ENCODE peak calls at places on chromosomes 12 and 14, in four cellular contexts. J, R, E and I are unnamed samples.

GRCh38 chr14:63547798-63548335 is 4.7 kb upstream of the PPP2R5E start:
- DNase-seq in J (no peak), R (no peak), E (no peak), I (no peak)

GRCh38 chr12:121494093-121494787 is 86.6 kb downstream of the KDM2B start:
- DNase-seq in J (peak), R (peak), E (peak), I (no peak)

GRCh38 chr12:75690556-75690955 is 179.1 kb upstream of the KRR1 start:
- DNase-seq in J (no peak), R (no peak), E (no peak), I (no peak)

GRCh38 chr12:23854598-23854997 is 94.9 kb downstream of the SOX5 start:
- DNase-seq in J (no peak), R (no peak), E (no peak), I (no peak)

GRCh38 chr12:49980501-49981158 is 7.9 kb downstream of the AQP6 start:
- DNase-seq in J (no peak), R (no peak), E (no peak), I (no peak)

GRCh38 chr14:60575008-60575407 is 66.1 kb downstream of the SIX6 start:
- DNase-seq in J (no peak), R (no peak), E (no peak), I (no peak)

GRCh38 chr12:99529966-99530365 is 117.6 kb upstream of the GARIN6 start:
- DNase-seq in J (no peak), R (no peak), E (no peak), I (no peak)

GRCh38 chr14:51035611-51036192 is 59.2 kb downstream of the TRIM9 start:
- DNase-seq in J (no peak), R (no peak), E (no peak), I (no peak)

GRCh38 chr12:61780435-61780834 is 479.8 kb upstream of the USP15 start:
- DNase-seq in J (no peak), R (no peak), E (no peak), I (no peak)

GRCh38 chr12:26845057-26845666 is 12.2 kb upstream of the ITPR2 start:
- DNase-seq in J (peak), R (peak), E (peak), I (no peak)

GRCh38 chr12:130070017-130070653 is 92.1 kb upstream of the FZD10 start:
- DNase-seq in J (no peak), R (no peak), E (peak), I (no peak)

GRCh38 chr14:69131176-69131575 is 21.7 kb downstream of the DCAF5 start:
- DNase-seq in J (no peak), R (no peak), E (no peak), I (no peak)

GRCh38 chr12:31518680-31519227 is 72.2 kb downstream of the DENND5B start:
- DNase-seq in J (no peak), R (no peak), E (peak), I (no peak)

GRCh38 chr14:71021347-71022014 is 114.2 kb downstream of the PCNX1 start:
- DNase-seq in J (no peak), R (no peak), E (no peak), I (no peak)

GRCh38 chr14:53509227-53509822 is 356.2 kb upstream of the DDHD1 start:
- DNase-seq in J (no peak), R (no peak), E (peak), I (no peak)

GRCh38 chr14:72565917-72566316 is 328.0 kb downstream of the DPF3 start:
- DNase-seq in J (no peak), R (no peak), E (no peak), I (no peak)

GRCh38 chr12:63889721-63890509 is 45.4 kb downstream of the SRGAP1 start:
- DNase-seq in J (no peak), R (no peak), E (no peak), I (no peak)

GRCh38 chr12:53207042-53207441 is at the start of gene ITGB7:
- DNase-seq in J (peak), R (no peak), E (no peak), I (no peak)

GRCh38 chr12:105100207-105100985 is 7.1 kb upstream of the WASHC4 start:
- DNase-seq in J (no peak), R (no peak), E (no peak), I (no peak)

GRCh38 chr12:69545081-69545480 is 40.2 kb upstream of the CCT2 start:
- DNase-seq in J (no peak), R (no peak), E (no peak), I (no peak)

GRCh38 chr12:45336331-45336730 is 120.4 kb downstream of the ANO6 start:
- DNase-seq in J (no peak), R (no peak), E (no peak), I (no peak)

GRCh38 chr12:18895946-18896345 is 158.0 kb downstream of the CAPZA3 start:
- DNase-seq in J (no peak), R (no peak), E (peak), I (no peak)

GRCh38 chr12:88743946-88744685 is 163.8 kb upstream of the KITLG start:
- DNase-seq in J (no peak), R (no peak), E (no peak), I (no peak)

GRCh38 chr12:115451785-115452736 is 768.1 kb upstream of the TBX3 start:
- DNase-seq in J (no peak), R (peak), E (peak), I (no peak)

GRCh38 chr12:12282202-12282601 is 15.4 kb upstream of the LRP6 start:
- DNase-seq in J (no peak), R (no peak), E (no peak), I (no peak)

GRCh38 chr14:58873228-58873953 is 235.6 kb downstream of the DACT1 start:
- DNase-seq in J (no peak), R (no peak), E (no peak), I (no peak)

GRCh38 chr14:64998455-64998931 is 11.8 kb downstream of the FNTB start:
- DNase-seq in J (no peak), R (no peak), E (no peak), I (no peak)

GRCh38 chr12:125111403-125111802 is 46.2 kb downstream of the AACS start:
- DNase-seq in J (no peak), R (no peak), E (no peak), I (no peak)

GRCh38 chr12:131990980-131991305 is 41.2 kb downstream of the EP400 start:
- DNase-seq in J (no peak), R (no peak), E (no peak), I (no peak)

GRCh38 chr12:131988054-131988796 is 38.5 kb downstream of the EP400 start:
- DNase-seq in J (no peak), R (no peak), E (no peak), I (no peak)

GRCh38 chr12:131989021-131989420 is 39.3 kb downstream of the EP400 start:
- DNase-seq in J (no peak), R (no peak), E (no peak), I (no peak)

GRCh38 chr12:131991816-131992430 is 42.2 kb downstream of the EP400 start:
- DNase-seq in J (no peak), R (no peak), E (no peak), I (no peak)

GRCh38 chr12:131990066-131990979 is 40.6 kb downstream of the EP400 start:
- DNase-seq in J (no peak), R (no peak), E (no peak), I (no peak)
- TF ChIP-seq CTCF in J (no peak), R (no peak), E (no peak), I (no peak)

GRCh38 chr12:818733-819132 is 66.4 kb downstream of the WNK1 start:
- DNase-seq in J (no peak), R (no peak), E (no peak), I (no peak)
- TF ChIP-seq CTCF in J (peak), R (peak), E (peak), I (peak)

GRCh38 chr12:66717049-66717448 is 38.2 kb upstream of the GRIP1 start:
- DNase-seq in J (no peak), R (no peak), E (no peak), I (no peak)
- TF ChIP-seq CTCF in J (no peak), R (no peak), E (no peak), I (no peak)

DNA sequence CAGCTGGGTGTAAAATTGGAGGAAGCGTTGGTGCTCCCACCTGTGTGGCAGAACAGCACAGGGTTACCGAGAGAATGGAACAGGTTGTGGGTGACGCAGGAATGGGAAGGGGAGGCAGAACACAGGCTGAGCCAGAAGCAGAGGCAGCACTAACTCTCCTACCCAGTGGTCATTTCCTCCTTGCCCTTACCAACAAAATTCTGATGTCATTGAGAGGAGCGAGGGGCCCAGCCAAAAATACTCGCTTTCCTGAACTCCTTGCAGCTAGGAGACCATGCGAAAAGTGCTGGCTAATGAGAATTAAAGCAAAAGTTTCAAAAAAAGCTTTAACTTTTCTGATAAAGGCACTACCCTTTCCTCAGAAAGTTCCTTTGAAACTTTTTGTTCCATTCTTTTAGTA is 54.4 kb upstream of the HMGA2 start:
- DNase-seq in J (no peak), R (no peak), E (no peak), I (no peak)
- TF ChIP-seq CTCF in J (no peak), R (no peak), E (no peak), I (no peak)

GRCh38 chr12:5073838-5074237 is 30.2 kb downstream of the KCNA5 start:
- DNase-seq in J (no peak), R (no peak), E (no peak), I (no peak)
- TF ChIP-seq CTCF in J (no peak), R (no peak), E (peak), I (peak)